ENCODE peak calls at places on chromosomes 12 and 14, in ten cellular contexts. D, M, A, F, G, P, O, Y, W and V are unnamed samples.

GRCh38 chr14:60212503-60213371 is 36.3 kb upstream of the PPM1A start:
- DNase-seq in F (no peak), W (no peak), A (peak; percentile 43), O (no peak), Y (no peak), G (no peak), M (no peak), D (no peak), P (no peak), V (no peak)

GRCh38 chr12:41940571-41940970 is 204.1 kb downstream of the GXYLT1 start:
- DNase-seq in O (no peak), A (no peak), Y (no peak), W (no peak), G (no peak), F (no peak), M (no peak), P (no peak), D (no peak), V (no peak)

GRCh38 chr12:62512901-62513300 is 46.3 kb downstream of the MON2 start:
- DNase-seq in D (no peak), M (no peak), P (no peak), O (no peak), G (no peak), W (no peak), A (no peak), Y (peak; percentile 39), F (no peak), V (no peak)

GRCh38 chr12:50636505-50636904 is 127.4 kb upstream of the ATF1 start:
- DNase-seq in M (no peak), Y (peak; percentile 47), F (no peak), W (no peak), G (no peak), D (no peak), P (no peak), O (no peak), A (no peak), V (no peak)

GRCh38 chr14:74572829-74573360 is 39.1 kb downstream of the LTBP2 start:
- DNase-seq in F (no peak), P (peak; percentile 20), W (peak; percentile 51), Y (no peak), A (no peak), M (no peak), O (no peak), D (peak; percentile 62), G (no peak), V (no peak)

GRCh38 chr12:48768147-48768546 is 20.7 kb downstream of the ADCY6 start:
- DNase-seq in O (no peak), D (no peak), P (no peak), Y (no peak), M (no peak), G (no peak), A (no peak), W (no peak), F (no peak), V (no peak)

GRCh38 chr12:47111392-47111778 is 31.6 kb upstream of the AMIGO2 start:
- DNase-seq in W (no peak), Y (no peak), O (no peak), G (no peak), F (peak; percentile 69), P (no peak), M (no peak), D (no peak), A (no peak), V (no peak)

GRCh38 chr12:109879332-109880048 is 851 bp downstream of the GLTP start:
- DNase-seq in Y (no peak), G (no peak), M (no peak), P (no peak), D (peak; percentile 5), O (no peak), W (peak; percentile 9), F (no peak), A (no peak), V (no peak)

GRCh38 chr12:83821967-83822366 is 1090.6 kb downstream of the SLC6A15 start:
- DNase-seq in A (no peak), M (no peak), O (no peak), G (no peak), P (no peak), W (no peak), F (no peak), D (no peak), Y (no peak), V (no peak)

GRCh38 chr12:83826112-83826511 is 1086.5 kb downstream of the SLC6A15 start:
- DNase-seq in F (peak; percentile 49), M (peak; percentile 33), P (peak; percentile 50), D (peak; percentile 75), O (no peak), G (no peak), A (peak; percentile 34), W (peak; percentile 46), Y (peak; percentile 84), V (peak; percentile 15)

GRCh38 chr12:83827193-83827592 is 1085.4 kb downstream of the SLC6A15 start:
- DNase-seq in W (no peak), D (no peak), A (no peak), O (no peak), M (no peak), P (no peak), Y (no peak), G (no peak), F (no peak), V (no peak)

GRCh38 chr12:83827860-83828259 is 1084.7 kb downstream of the SLC6A15 start:
- DNase-seq in A (no peak), F (no peak), D (peak; percentile 70), W (peak; percentile 27), M (peak; percentile 76), P (no peak), Y (peak; percentile 83), G (no peak), O (no peak), V (no peak)

GRCh38 chr12:83823386-83824045 is 1089.1 kb downstream of the SLC6A15 start:
- DNase-seq in Y (peak; percentile 97), M (peak; percentile 32), O (no peak), A (peak; percentile 26), W (peak; percentile 15), D (peak; percentile 45), F (peak; percentile 58), G (no peak), P (no peak), V (peak; percentile 11)
- TF ChIP-seq CTCF in Y (peak; percentile 78), M (no peak), O (no peak), A (peak; percentile 33), W (peak; percentile 28), D (peak; percentile 61), F (peak; percentile 25), G (peak; percentile 28), P (peak; percentile 60), V (peak; percentile 67)

DNA sequence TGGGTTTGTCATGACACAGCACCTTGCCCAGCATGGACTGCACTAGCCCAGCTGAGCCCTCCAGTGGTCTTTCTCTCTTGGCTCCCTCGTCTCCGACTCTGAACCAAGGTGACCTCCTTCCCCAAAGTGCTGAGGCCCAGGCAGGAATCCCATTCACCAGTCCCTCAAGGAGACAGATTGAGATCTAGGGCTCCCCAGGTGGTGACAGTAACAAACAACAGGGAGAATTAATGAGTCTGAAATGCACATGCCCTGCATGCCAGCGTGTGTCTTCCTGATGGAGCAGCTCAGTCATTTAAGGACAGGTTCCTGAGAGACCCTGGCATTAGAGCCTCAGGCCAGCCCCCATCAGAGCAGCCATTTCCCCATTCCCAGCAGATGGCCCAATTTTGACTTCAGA is 51.4 kb upstream of the OAS1 start:
- DNase-seq in G (no peak), P (no peak), Y (peak; percentile 76), O (no peak), A (no peak), D (peak; percentile 23), W (no peak), M (no peak), F (no peak), V (no peak)
- TF ChIP-seq CTCF in G (peak; percentile 14), P (no peak), Y (peak; percentile 53), O (no peak), A (peak; percentile 5), D (peak; percentile 43), W (no peak), M (no peak), F (no peak), V (no peak)

GRCh38 chr14:22007278-22008097 is 333.9 kb upstream of the OR4E1 start:
- DNase-seq in G (no peak), P (no peak), O (no peak), A (no peak), W (no peak), M (no peak), D (no peak), Y (no peak), F (peak; percentile 27), V (no peak)

GRCh38 chr14:21999400-21999799 is 325.8 kb upstream of the OR4E1 start:
- DNase-seq in G (no peak), D (no peak), Y (no peak), O (no peak), A (no peak), P (no peak), M (no peak), W (no peak), F (peak; percentile 52), V (no peak)

GRCh38 chr14:22003471-22003870 is 329.9 kb upstream of the OR4E1 start:
- DNase-seq in F (peak; percentile 56), W (no peak), D (no peak), G (no peak), P (no peak), O (no peak), Y (no peak), M (no peak), A (no peak), V (no peak)

GRCh38 chr14:22008098-22008412 is 334.4 kb upstream of the OR4E1 start:
- DNase-seq in M (no peak), Y (no peak), P (no peak), D (no peak), F (peak; percentile 28), W (no peak), O (no peak), G (no peak), A (no peak), V (no peak)

GRCh38 chr14:22002860-22003284 is 329.3 kb upstream of the OR4E1 start:
- DNase-seq in O (no peak), A (no peak), Y (peak; percentile 69), P (no peak), D (no peak), W (no peak), F (peak; percentile 86), M (no peak), G (no peak), V (no peak)
- TF ChIP-seq CTCF in O (no peak), A (no peak), Y (peak; percentile 92), P (peak; percentile 14), D (peak; percentile 23), W (peak; percentile 18), F (peak; percentile 58), M (no peak), G (no peak), V (peak; percentile 21)

GRCh38 chr12:57110189-57111045 is 745 bp downstream of the STAT6 start:
- DNase-seq in F (peak; percentile 90), Y (peak; percentile 93), A (peak; percentile 79), O (peak; percentile 79), P (peak; percentile 53), D (peak; percentile 41), M (peak; percentile 71), W (peak; percentile 40), G (no peak), V (no peak)

GRCh38 chr12:57111046-57111698 is at the start of gene STAT6:
- DNase-seq in P (peak; percentile 88), M (peak; percentile 79), W (peak; percentile 87), A (peak; percentile 80), Y (peak; percentile 74), F (peak; percentile 91), O (peak; percentile 93), G (peak; percentile 67), D (peak; percentile 95), V (peak; percentile 7)

GRCh38 chr12:57116580-57117281 is 5.6 kb upstream of the STAT6 start:
- DNase-seq in G (no peak), M (no peak), P (no peak), O (no peak), A (no peak), W (no peak), D (no peak), Y (no peak), F (no peak), V (no peak)

GRCh38 chr12:57109207-57110160 is 1.7 kb downstream of the STAT6 start:
- DNase-seq in A (no peak), P (no peak), D (no peak), Y (no peak), F (no peak), W (no peak), M (no peak), O (no peak), G (no peak), V (peak; percentile 24)

DNA sequence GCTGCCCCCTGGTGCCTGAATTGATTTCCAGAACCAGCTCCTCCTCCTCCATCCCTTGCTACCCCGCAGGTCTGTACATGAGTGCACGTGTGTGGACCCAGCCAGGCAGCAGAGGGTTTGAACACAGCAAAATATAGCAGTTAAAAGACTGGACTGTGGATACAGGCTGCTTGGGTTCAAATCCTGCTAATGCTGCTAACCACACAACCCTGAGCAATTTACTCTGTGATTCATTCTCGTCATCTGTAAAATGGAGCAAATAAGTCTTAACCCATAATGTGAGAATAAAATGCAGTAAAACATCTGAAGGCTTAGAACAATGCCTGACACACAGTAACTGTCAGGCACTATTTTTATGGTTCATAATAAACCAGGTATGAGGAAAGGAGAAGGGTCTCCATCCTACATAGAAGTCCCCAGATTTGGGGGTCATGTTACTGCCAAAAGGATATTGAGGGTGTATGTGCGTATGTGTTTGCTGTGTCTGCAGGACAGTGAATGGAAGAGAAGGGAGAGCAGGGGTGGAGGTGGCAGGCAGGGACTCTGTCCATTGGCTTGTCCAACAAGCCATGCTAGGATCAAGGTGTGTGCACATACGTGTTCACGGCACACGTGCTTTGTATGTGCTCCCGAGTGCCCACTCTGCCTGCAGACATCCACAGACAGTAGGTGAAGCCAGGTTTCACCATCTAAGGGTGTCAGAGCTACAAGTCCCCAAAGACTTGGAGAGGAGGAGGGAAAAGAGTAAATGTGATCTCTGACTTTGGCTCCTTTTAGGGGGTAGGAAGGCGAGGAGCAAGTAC is 1.5 kb upstream of the STAT6 start:
- DNase-seq in P (no peak), W (no peak), A (no peak), Y (peak; percentile 96), F (no peak), O (no peak), M (no peak), G (no peak), D (no peak), V (no peak)
- TF ChIP-seq CTCF in P (peak; percentile 87), W (no peak), A (peak; percentile 84), Y (no peak), F (peak; percentile 87), O (peak; percentile 63), M (no peak), G (peak; percentile 85), D (peak; percentile 88), V (peak; percentile 93)